ENCODE peak calls at places on chromosome 16, in five cellular contexts. One of them, this sample, is unnamed.

GRCh38 chr16:22161999-22162657 is at the start of gene SDR42E2:
- DNase-seq in HepG2: no peak
- DNase-seq in HEK293T: peak; percentile 62
- DNase-seq in GM12878: no peak
- DNase-seq in NT2/D1: no peak
- DNase-seq in this sample: peak; percentile 19

GRCh38 chr16:57405194-57405593 is 627 bp downstream of the CCL17 start:
- DNase-seq in HepG2: no peak
- DNase-seq in HEK293T: no peak
- DNase-seq in GM12878: no peak
- DNase-seq in NT2/D1: no peak
- DNase-seq in this sample: no peak

GRCh38 chr16:6021544-6021943 is 923.9 kb upstream of the EEF2KMT start:
- DNase-seq in HepG2: no peak
- DNase-seq in HEK293T: no peak
- DNase-seq in GM12878: no peak
- DNase-seq in NT2/D1: no peak
- DNase-seq in this sample: no peak

GRCh38 chr16:30490210-30490609 is 17.7 kb downstream of the ITGAL start:
- DNase-seq in HepG2: no peak
- DNase-seq in HEK293T: peak; percentile 8
- DNase-seq in GM12878: no peak
- DNase-seq in NT2/D1: no peak
- DNase-seq in this sample: no peak

GRCh38 chr16:20952144-20952797 is 51.7 kb downstream of the LYRM1 start:
- DNase-seq in HepG2: no peak
- DNase-seq in HEK293T: no peak
- DNase-seq in GM12878: no peak
- DNase-seq in NT2/D1: no peak
- DNase-seq in this sample: no peak

GRCh38 chr16:20114356-20114755 is 40.7 kb upstream of the GPR139 start:
- DNase-seq in HepG2: no peak
- DNase-seq in HEK293T: no peak
- DNase-seq in GM12878: no peak
- DNase-seq in NT2/D1: no peak
- DNase-seq in this sample: no peak

GRCh38 chr16:48300391-48300856 is 53.1 kb upstream of the ABCC11 start:
- DNase-seq in HepG2: no peak
- DNase-seq in HEK293T: no peak
- DNase-seq in GM12878: no peak
- DNase-seq in NT2/D1: no peak
- DNase-seq in this sample: no peak

GRCh38 chr16:58024673-58025350 is 742 bp upstream of the MMP15 start:
- DNase-seq in HepG2: peak; percentile 92
- DNase-seq in HEK293T: no peak
- DNase-seq in GM12878: no peak
- DNase-seq in NT2/D1: no peak
- DNase-seq in this sample: no peak

GRCh38 chr16:59164461-59164860 is 430.3 kb upstream of the GOT2 start:
- DNase-seq in HepG2: no peak
- DNase-seq in HEK293T: no peak
- DNase-seq in GM12878: no peak
- DNase-seq in NT2/D1: no peak
- DNase-seq in this sample: no peak

GRCh38 chr16:87314990-87315420 is 2.2 kb downstream of the C16orf95 start:
- DNase-seq in HepG2: no peak
- DNase-seq in HEK293T: no peak
- DNase-seq in GM12878: no peak
- DNase-seq in NT2/D1: no peak
- DNase-seq in this sample: no peak

GRCh38 chr16:87350681-87351319 is 32.8 kb downstream of the FBXO31 start:
- DNase-seq in HepG2: no peak
- DNase-seq in HEK293T: no peak
- DNase-seq in GM12878: no peak
- DNase-seq in NT2/D1: no peak
- DNase-seq in this sample: no peak

GRCh38 chr16:20774703-20775362 is 11.0 kb downstream of the ACSM3 start:
- DNase-seq in HepG2: peak; percentile 67
- DNase-seq in HEK293T: peak; percentile 70
- DNase-seq in GM12878: peak; percentile 9
- DNase-seq in NT2/D1: peak; percentile 80
- DNase-seq in this sample: peak; percentile 90

GRCh38 chr16:87471278-87472141 is 21.3 kb downstream of the ZCCHC14 start:
- DNase-seq in HepG2: peak; percentile 81
- DNase-seq in HEK293T: no peak
- DNase-seq in GM12878: no peak
- DNase-seq in NT2/D1: no peak
- DNase-seq in this sample: no peak

GRCh38 chr16:48611329-48612137 is 1.6 kb upstream of the N4BP1 start:
- DNase-seq in HepG2: peak; percentile 79
- DNase-seq in HEK293T: no peak
- DNase-seq in GM12878: peak; percentile 58
- DNase-seq in NT2/D1: no peak
- DNase-seq in this sample: no peak

GRCh38 chr16:74117798-74118197 is 178.8 kb upstream of the PSMD7 start:
- DNase-seq in HepG2: no peak
- DNase-seq in HEK293T: no peak
- DNase-seq in GM12878: no peak
- DNase-seq in NT2/D1: no peak
- DNase-seq in this sample: no peak

GRCh38 chr16:9135797-9136196 is 44.4 kb downstream of the HAPSTR1 start:
- DNase-seq in HepG2: no peak
- DNase-seq in HEK293T: no peak
- DNase-seq in GM12878: no peak
- DNase-seq in NT2/D1: no peak
- DNase-seq in this sample: no peak

GRCh38 chr16:75289189-75289588 is 37.8 kb upstream of the BCAR1 start:
- DNase-seq in HepG2: no peak
- DNase-seq in HEK293T: no peak
- DNase-seq in GM12878: no peak
- DNase-seq in NT2/D1: no peak
- DNase-seq in this sample: no peak

GRCh38 chr16:85390511-85391174 is 222.5 kb upstream of the GSE1 start:
- DNase-seq in HepG2: peak; percentile 90
- DNase-seq in HEK293T: peak; percentile 60
- DNase-seq in GM12878: no peak
- DNase-seq in NT2/D1: no peak
- DNase-seq in this sample: peak; percentile 42

GRCh38 chr16:19173059-19173458 is 5.0 kb downstream of the SYT17 start:
- DNase-seq in HepG2: no peak
- DNase-seq in HEK293T: no peak
- DNase-seq in GM12878: no peak
- DNase-seq in NT2/D1: no peak
- DNase-seq in this sample: no peak

GRCh38 chr16:626174-626765 is 4.5 kb upstream of the WFIKKN1 start:
- DNase-seq in HepG2: no peak
- DNase-seq in HEK293T: no peak
- DNase-seq in GM12878: no peak
- DNase-seq in NT2/D1: no peak
- DNase-seq in this sample: no peak

GRCh38 chr16:68470461-68471150 is 22.3 kb upstream of the SMPD3 start:
- DNase-seq in HepG2: no peak
- DNase-seq in HEK293T: no peak
- DNase-seq in GM12878: peak; percentile 94
- DNase-seq in NT2/D1: no peak
- DNase-seq in this sample: no peak

GRCh38 chr16:396605-397004 is 394 bp upstream of the NME4 start:
- DNase-seq in HepG2: peak; percentile 65
- DNase-seq in HEK293T: peak; percentile 60
- DNase-seq in GM12878: no peak
- DNase-seq in NT2/D1: no peak
- DNase-seq in this sample: no peak

GRCh38 chr16:13873835-13874438 is 46.0 kb upstream of the ERCC4 start:
- DNase-seq in HepG2: peak; percentile 60
- DNase-seq in HEK293T: peak; percentile 51
- DNase-seq in GM12878: no peak
- DNase-seq in NT2/D1: peak; percentile 67
- DNase-seq in this sample: peak; percentile 56

GRCh38 chr16:89954462-89954861 is 5.9 kb downstream of the DEF8 start:
- DNase-seq in HepG2: no peak
- DNase-seq in HEK293T: no peak
- DNase-seq in GM12878: no peak
- DNase-seq in NT2/D1: no peak
- DNase-seq in this sample: no peak

GRCh38 chr16:89956511-89957213 is 8.1 kb downstream of the DEF8 start:
- DNase-seq in HepG2: no peak
- DNase-seq in HEK293T: no peak
- DNase-seq in GM12878: no peak
- DNase-seq in NT2/D1: no peak
- DNase-seq in this sample: no peak

GRCh38 chr16:89953671-89954406 is 5.3 kb downstream of the DEF8 start:
- DNase-seq in HepG2: no peak
- DNase-seq in HEK293T: no peak
- DNase-seq in GM12878: no peak
- DNase-seq in NT2/D1: no peak
- DNase-seq in this sample: no peak

GRCh38 chr16:89957214-89957785 is 8.7 kb downstream of the DEF8 start:
- DNase-seq in HepG2: no peak
- DNase-seq in HEK293T: no peak
- DNase-seq in GM12878: no peak
- DNase-seq in NT2/D1: no peak
- DNase-seq in this sample: no peak

DNA sequence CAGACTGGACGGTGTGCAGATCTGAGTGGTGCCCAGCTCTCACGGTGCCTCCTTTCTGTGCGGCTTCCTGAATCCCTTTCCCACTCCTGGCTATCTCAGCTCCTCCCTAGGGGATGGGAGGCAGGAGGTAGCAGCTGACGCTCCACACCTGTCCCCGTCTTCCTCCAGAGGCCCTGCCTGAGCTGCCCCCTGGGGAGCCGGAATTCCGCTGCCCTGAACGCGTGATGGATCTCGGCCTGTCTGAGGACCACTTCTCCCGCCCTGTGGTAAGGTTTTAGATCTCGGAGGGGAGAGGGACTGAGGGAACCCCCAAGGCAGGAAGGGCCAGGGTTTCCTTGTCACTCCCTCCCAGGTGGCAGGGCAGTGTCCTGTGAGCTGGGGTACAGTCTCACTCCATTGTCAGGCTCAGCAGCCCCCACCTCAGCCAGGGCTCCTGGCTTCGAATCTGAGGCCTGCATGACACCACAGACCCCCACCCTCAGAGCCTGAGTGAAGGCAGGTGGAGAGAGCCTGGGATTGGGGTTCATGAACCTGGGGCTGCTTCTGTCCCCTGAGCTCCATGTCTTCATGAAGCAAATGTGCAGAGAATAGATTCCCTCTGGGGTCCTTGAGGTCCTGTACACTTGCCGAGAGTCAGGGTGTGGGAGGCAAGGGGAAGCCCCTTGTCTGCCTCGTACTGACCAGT is 6.6 kb downstream of the DEF8 start:
- DNase-seq in HepG2: no peak
- DNase-seq in HEK293T: no peak
- DNase-seq in GM12878: no peak
- DNase-seq in NT2/D1: no peak
- DNase-seq in this sample: no peak
- TF ChIP-seq SUZ12 in HepG2: no peak
- TF ChIP-seq SUZ12 in HEK293T: no peak
- TF ChIP-seq SUZ12 in GM12878: no peak
- TF ChIP-seq SUZ12 in NT2/D1: no peak
- TF ChIP-seq SUZ12 in this sample: no peak

GRCh38 chr16:78742501-78743283 is 643.2 kb downstream of the WWOX start:
- DNase-seq in HepG2: no peak
- DNase-seq in HEK293T: peak; percentile 43
- DNase-seq in GM12878: peak; percentile 83
- DNase-seq in NT2/D1: no peak
- DNase-seq in this sample: no peak
- TF ChIP-seq SUZ12 in HepG2: no peak
- TF ChIP-seq SUZ12 in HEK293T: no peak
- TF ChIP-seq SUZ12 in GM12878: no peak
- TF ChIP-seq SUZ12 in NT2/D1: no peak
- TF ChIP-seq SUZ12 in this sample: no peak

GRCh38 chr16:23406546-23407240 is 46.3 kb downstream of the COG7 start:
- DNase-seq in HepG2: no peak
- DNase-seq in HEK293T: no peak
- DNase-seq in GM12878: no peak
- DNase-seq in NT2/D1: no peak
- DNase-seq in this sample: no peak

GRCh38 chr16:23414731-23415130 is 38.3 kb downstream of the COG7 start:
- DNase-seq in HepG2: no peak
- DNase-seq in HEK293T: no peak
- DNase-seq in GM12878: no peak
- DNase-seq in NT2/D1: no peak
- DNase-seq in this sample: no peak

GRCh38 chr16:23407436-23408125 is 45.4 kb downstream of the COG7 start:
- DNase-seq in HepG2: no peak
- DNase-seq in HEK293T: no peak
- DNase-seq in GM12878: no peak
- DNase-seq in NT2/D1: no peak
- DNase-seq in this sample: no peak

GRCh38 chr16:23408242-23409201 is 44.5 kb downstream of the COG7 start:
- DNase-seq in HepG2: no peak
- DNase-seq in HEK293T: peak; percentile 34
- DNase-seq in GM12878: no peak
- DNase-seq in NT2/D1: peak; percentile 36
- DNase-seq in this sample: no peak

GRCh38 chr16:23410176-23410575 is 42.8 kb downstream of the COG7 start:
- DNase-seq in HepG2: no peak
- DNase-seq in HEK293T: no peak
- DNase-seq in GM12878: no peak
- DNase-seq in NT2/D1: peak; percentile 46
- DNase-seq in this sample: no peak
- TF ChIP-seq SUZ12 in HepG2: no peak
- TF ChIP-seq SUZ12 in HEK293T: no peak
- TF ChIP-seq SUZ12 in GM12878: no peak
- TF ChIP-seq SUZ12 in NT2/D1: no peak
- TF ChIP-seq SUZ12 in this sample: no peak

GRCh38 chr16:56191807-56192643 is 736 bp downstream of the GNAO1 start:
- DNase-seq in HepG2: no peak
- DNase-seq in HEK293T: no peak
- DNase-seq in GM12878: no peak
- DNase-seq in NT2/D1: no peak
- DNase-seq in this sample: no peak
- TF ChIP-seq SUZ12 in HepG2: no peak
- TF ChIP-seq SUZ12 in HEK293T: no peak
- TF ChIP-seq SUZ12 in GM12878: no peak
- TF ChIP-seq SUZ12 in NT2/D1: no peak
- TF ChIP-seq SUZ12 in this sample: no peak

GRCh38 chr16:53090591-53091507 is 36.1 kb downstream of the CHD9 start:
- DNase-seq in HepG2: peak; percentile 46
- DNase-seq in HEK293T: no peak
- DNase-seq in GM12878: peak; percentile 59
- DNase-seq in NT2/D1: no peak
- DNase-seq in this sample: no peak
- TF ChIP-seq SUZ12 in HepG2: no peak
- TF ChIP-seq SUZ12 in HEK293T: no peak
- TF ChIP-seq SUZ12 in GM12878: no peak
- TF ChIP-seq SUZ12 in NT2/D1: no peak
- TF ChIP-seq SUZ12 in this sample: no peak

This sample was measured in H1.